ENCODE peak calls at places on chromosomes 13 and 19, in eight cellular contexts. V, R, X, Y, Q, C, O and T are unnamed samples. For H3K4me1, the result is how much of the 10 kb centered on the place peaks cover.

GRCh38 chr19:50551713-50552187 is 16.5 kb downstream of the LRRC4B start:
- DNase-seq in C (no peak), Q (no peak), V (peak), Y (no peak), O (no peak), X (peak), R (no peak), T (no peak)

GRCh38 chr19:4597975-4598671 is 38.6 kb upstream of the SEMA6B start:
- DNase-seq in V (peak), X (peak), O (no peak), Q (no peak), C (peak), Y (peak), R (no peak), T (no peak)

GRCh38 chr13:83881917-83882625 is at the start of gene SLITRK1:
- DNase-seq in Q (no peak), O (no peak), Y (peak), X (peak), R (no peak), C (no peak), V (peak), T (no peak)

GRCh38 chr13:72782717-72783116 is 784 bp downstream of the PIBF1 start:
- DNase-seq in O (no peak), X (no peak), R (no peak), Q (no peak), Y (no peak), V (peak), C (no peak), T (no peak)

GRCh38 chr13:76696370-76696769 is 189.8 kb downstream of the KCTD12 start:
- DNase-seq in C (no peak), X (no peak), V (peak), O (no peak), Q (no peak), R (no peak), Y (no peak), T (no peak)

GRCh38 chr13:27607125-27607524 is 13.2 kb downstream of the LNX2 start:
- DNase-seq in V (no peak), Y (no peak), C (peak), R (no peak), X (no peak), Q (peak), O (no peak), T (no peak)

GRCh38 chr13:23440821-23441608 is 7.5 kb upstream of the SACS start:
- DNase-seq in C (no peak), V (no peak), Q (no peak), Y (peak), O (no peak), X (no peak), R (no peak), T (no peak)

GRCh38 chr13:57969961-57970360 is 338.4 kb downstream of the PCDH17 start:
- DNase-seq in C (no peak), Y (no peak), O (no peak), Q (no peak), V (no peak), X (no peak), R (no peak), T (no peak)

GRCh38 chr13:89726690-89727435 is 1620.6 kb upstream of the MIR17HG start:
- DNase-seq in V (no peak), O (no peak), R (no peak), Q (no peak), Y (no peak), X (no peak), C (no peak), T (no peak)

GRCh38 chr19:13441810-13442512 is 64.3 kb downstream of the CACNA1A start:
- DNase-seq in V (no peak), C (peak), R (no peak), X (peak), Y (no peak), O (no peak), Q (no peak), T (no peak)

GRCh38 chr13:99218126-99218525 is 17.5 kb downstream of the UBAC2 start:
- DNase-seq in O (no peak), X (no peak), Y (no peak), R (no peak), V (no peak), C (no peak), Q (no peak), T (no peak)

GRCh38 chr13:34308725-34309124 is 490.8 kb downstream of the RFC3 start:
- DNase-seq in R (no peak), X (no peak), Y (no peak), C (no peak), Q (no peak), O (no peak), V (no peak), T (no peak)

GRCh38 chr13:65677906-65678305 is 1552.2 kb downstream of the PCDH9 start:
- DNase-seq in O (no peak), Q (peak), R (no peak), Y (no peak), V (no peak), C (no peak), X (peak), T (no peak)

GRCh38 chr13:33761744-33762143 is 56.2 kb upstream of the RFC3 start:
- DNase-seq in Q (peak), C (no peak), O (no peak), V (peak), X (peak), R (no peak), Y (no peak), T (no peak)

GRCh38 chr13:49248433-49249002 is 793 bp downstream of the CDADC1 start:
- DNase-seq in X (no peak), O (no peak), Q (no peak), Y (no peak), R (no peak), V (peak), C (no peak), T (no peak)

DNA sequence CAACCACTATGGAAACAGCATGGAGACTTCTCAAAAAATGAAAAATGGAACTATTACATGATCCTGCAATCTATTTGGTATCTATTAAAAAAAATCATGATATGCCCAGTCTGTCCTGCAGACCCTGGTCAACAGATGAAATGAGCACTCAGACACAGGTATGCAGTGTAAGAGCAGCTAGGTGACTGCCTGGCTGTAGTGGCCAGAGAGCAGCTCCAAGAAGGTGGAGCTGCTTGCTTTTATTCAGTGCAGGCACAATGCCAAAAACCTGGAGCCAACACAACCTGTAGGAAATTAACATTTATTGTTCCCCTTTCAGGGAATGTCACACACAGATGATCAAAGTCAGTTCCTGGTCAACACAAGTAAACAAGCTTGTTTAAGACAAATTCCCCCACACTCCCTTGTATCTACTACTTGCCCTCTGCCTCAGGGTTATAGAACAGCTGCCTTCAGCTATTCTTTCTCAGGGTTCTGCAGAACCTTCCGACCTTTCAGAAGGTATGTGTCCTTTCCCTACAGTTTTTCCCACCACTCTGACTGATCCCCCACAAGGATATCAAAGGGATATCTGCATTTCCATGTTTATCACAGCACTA is 933.7 kb upstream of the SLITRK5 start:
- DNase-seq in X (no peak), O (no peak), R (no peak), Q (no peak), C (no peak), V (no peak), Y (no peak), T (no peak)
- TF ChIP-seq POLR2AphosphoS5 in X (no peak), O (no peak), R (no peak), Q (no peak), C (no peak), V (no peak), Y (no peak), T (no peak)

DNA sequence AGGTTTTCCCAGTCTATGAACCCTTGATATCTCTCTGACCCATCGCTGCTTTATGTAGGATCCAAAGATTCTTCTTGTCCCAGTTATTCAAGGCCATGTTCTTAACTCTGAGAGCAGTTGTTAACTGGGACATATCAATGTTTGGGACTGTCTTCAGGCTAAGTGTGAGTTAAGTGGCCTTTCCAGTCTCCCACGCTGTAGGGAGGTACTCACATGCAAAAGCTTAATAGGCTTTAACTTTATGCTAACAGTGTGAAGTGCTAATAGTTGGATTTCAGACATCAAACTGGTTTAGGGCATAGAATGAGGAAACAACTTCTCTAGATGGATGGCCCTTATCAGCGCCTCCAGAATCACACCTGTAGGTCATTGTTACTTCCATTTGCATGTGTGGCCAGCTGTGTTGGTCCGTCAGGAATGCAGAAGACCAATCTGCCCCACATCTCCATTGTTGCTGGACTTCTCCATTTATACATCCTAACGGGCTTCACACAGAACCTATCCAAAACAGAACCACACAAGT is 104.7 kb upstream of the MBNL2 start:
- DNase-seq in R (no peak), Q (no peak), V (no peak), X (no peak), C (no peak), O (no peak), Y (no peak), T (no peak)
- H3K4me1 ChIP-seq in R (under half), Q (under half), V (under half), X (under half), C (under half), O (under half), Y (under half), T (under half)

DNA sequence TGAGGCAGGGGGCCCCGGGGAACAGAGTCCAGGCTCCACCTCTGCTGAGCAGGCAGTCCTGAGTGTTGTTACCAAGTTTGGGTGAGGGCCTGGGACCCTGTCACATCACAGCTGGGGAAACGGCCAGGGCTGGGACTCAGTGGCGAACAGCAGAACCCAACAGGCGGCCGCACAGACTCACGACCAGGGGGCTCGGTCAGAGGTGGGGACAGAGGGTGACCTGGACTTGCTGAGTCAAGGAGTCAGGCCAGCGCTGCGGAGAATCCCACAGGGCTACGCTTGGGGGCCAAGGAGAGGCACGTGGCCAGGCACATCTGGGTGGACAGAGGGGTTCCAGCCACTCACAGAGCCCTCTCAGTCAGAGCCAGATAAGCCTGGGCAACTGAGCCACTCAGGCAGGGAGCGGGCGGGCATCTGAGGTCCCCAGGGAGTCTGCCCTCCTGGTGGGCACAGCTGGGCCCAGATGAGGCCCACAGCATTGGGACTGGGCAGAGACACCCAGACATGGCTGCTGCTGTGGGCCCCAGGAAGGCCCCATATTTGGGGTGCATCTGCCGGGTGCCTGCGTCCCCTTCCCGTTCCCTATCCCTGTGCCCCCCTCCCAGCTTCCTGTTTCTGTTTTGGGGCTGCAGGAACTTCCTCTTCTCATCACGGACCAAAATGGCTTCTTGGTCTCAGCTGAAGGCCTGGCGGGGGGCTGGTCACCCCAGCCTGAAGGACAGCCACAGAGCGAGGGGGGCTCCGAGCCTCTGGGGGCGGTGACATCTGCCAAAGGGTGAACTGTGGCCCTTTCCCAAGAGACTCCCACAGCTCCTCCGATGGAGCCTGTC is 34.0 kb downstream of the CEBPA start:
- DNase-seq in Y (peak), C (no peak), O (no peak), Q (no peak), R (no peak), X (no peak), V (no peak), T (peak)
- TF ChIP-seq POLR2AphosphoS5 in Y (no peak), C (no peak), O (no peak), Q (no peak), R (no peak), X (no peak), V (no peak), T (no peak)

GRCh38 chr13:46522692-46523040 is 30.3 kb upstream of the LRCH1 start:
- DNase-seq in X (no peak), Y (no peak), O (no peak), Q (no peak), R (no peak), C (no peak), V (no peak), T (no peak)
- H3K4me1 ChIP-seq in X (under half), Y (under half), O (under half), Q (under half), R (under half), C (under half), V (under half), T (under half)

GRCh38 chr13:110347535-110348308 is 40.6 kb downstream of the COL4A2 start:
- DNase-seq in Q (peak), Y (no peak), X (no peak), R (peak), O (no peak), V (no peak), C (no peak), T (no peak)
- TF ChIP-seq POLR2AphosphoS5 in Q (no peak), Y (peak), X (no peak), R (no peak), O (no peak), V (peak), C (peak), T (no peak)

GRCh38 chr13:79662882-79663281 is 181.9 kb downstream of the NDFIP2 start:
- DNase-seq in X (peak), Y (no peak), V (no peak), R (no peak), Q (no peak), O (no peak), C (peak), T (no peak)

GRCh38 chr13:79655509-79655908 is 174.6 kb downstream of the NDFIP2 start:
- DNase-seq in C (no peak), V (no peak), R (no peak), X (no peak), O (no peak), Q (no peak), Y (no peak), T (no peak)

GRCh38 chr13:79660361-79660760 is 179.4 kb downstream of the NDFIP2 start:
- DNase-seq in R (no peak), O (no peak), X (no peak), Q (no peak), C (no peak), Y (no peak), V (no peak), T (no peak)

GRCh38 chr13:79658333-79658975 is 177.5 kb downstream of the NDFIP2 start:
- DNase-seq in Y (no peak), O (no peak), R (no peak), Q (no peak), X (no peak), C (no peak), V (peak), T (no peak)

DNA sequence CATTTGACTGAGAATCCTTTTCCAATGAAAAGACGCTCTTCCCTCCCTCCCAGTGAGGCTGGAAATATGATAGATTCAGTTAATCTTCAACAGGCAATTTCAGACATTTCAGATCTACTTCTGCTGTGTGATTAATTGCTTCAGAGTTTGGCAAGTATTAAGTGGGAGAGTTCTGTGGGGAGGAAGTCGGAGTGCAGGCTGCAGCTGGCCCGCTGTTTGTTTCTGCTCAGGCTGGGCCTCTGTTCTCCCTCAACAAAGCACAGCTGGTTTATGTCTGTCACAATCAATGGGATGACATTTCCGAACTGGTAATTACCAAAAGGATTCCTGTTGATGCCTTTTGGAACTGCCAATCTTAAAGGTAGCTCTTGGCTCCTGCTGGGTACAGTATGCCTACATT is 178.2 kb downstream of the NDFIP2 start:
- DNase-seq in X (peak), Q (no peak), V (peak), C (no peak), R (no peak), Y (no peak), O (no peak), T (no peak)
- H3K4me1 ChIP-seq in X (under half), Q (under half), V (half or more), C (under half), R (under half), Y (under half), O (under half), T (under half)

DNA sequence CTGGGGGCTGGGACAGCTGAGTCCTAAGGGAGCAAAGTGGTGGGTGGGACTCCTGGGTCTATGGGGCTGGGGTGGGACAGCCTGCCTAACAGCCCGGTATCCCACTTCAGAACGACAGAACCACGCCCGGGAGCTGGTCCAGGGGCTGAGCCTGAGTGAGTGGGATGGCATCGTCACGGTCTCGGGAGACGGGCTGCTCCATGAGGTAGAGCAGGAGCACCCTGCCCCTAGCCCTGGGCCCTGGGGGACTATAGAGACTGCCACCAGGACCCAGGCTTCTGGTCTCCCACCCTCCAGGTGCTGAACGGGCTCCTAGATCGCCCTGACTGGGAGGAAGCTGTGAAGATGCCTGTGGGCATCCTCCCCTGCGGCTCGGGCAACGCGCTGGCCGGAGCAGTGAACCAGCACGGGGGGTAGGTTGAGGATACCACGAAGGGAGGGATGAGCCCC is 8.6 kb downstream of the SPHK2 start:
- DNase-seq in C (no peak), O (no peak), Y (no peak), R (no peak), X (no peak), Q (no peak), V (no peak), T (peak)
- TF ChIP-seq POLR2AphosphoS5 in C (no peak), O (no peak), Y (no peak), R (no peak), X (peak), Q (peak), V (no peak), T (peak)